ENCODE peak calls at places on chromosomes 6 and 20, in nine cellular contexts. One of them, this sample, is unnamed.

GRCh38 chr6:27864906-27865883 is 47.0 kb downstream of the OR2B2 start:
- DNase-seq in NCI-H1930: peak
- DNase-seq in psoas muscle: peak
- DNase-seq in NCI-H526: peak
- DNase-seq in lower lobe of right lung: peak
- DNase-seq in brain microvascular endothelial cell: peak
- DNase-seq in activated naive CD4-positive, alpha-beta T cell: peak
- DNase-seq in D341Med: no peak
- DNase-seq in RPMI8226: peak
- DNase-seq in this sample: peak

GRCh38 chr20:32031007-32031958 is 20.8 kb upstream of the HCK start:
- DNase-seq in psoas muscle: peak
- DNase-seq in NCI-H1930: peak
- DNase-seq in lower lobe of right lung: peak
- DNase-seq in brain microvascular endothelial cell: peak
- DNase-seq in NCI-H526: peak
- DNase-seq in activated naive CD4-positive, alpha-beta T cell: peak
- DNase-seq in D341Med: peak
- DNase-seq in RPMI8226: peak
- DNase-seq in this sample: peak

GRCh38 chr6:147900191-147900830 is 391.8 kb downstream of the SAMD5 start:
- DNase-seq in NCI-H1930: no peak
- DNase-seq in D341Med: no peak
- DNase-seq in lower lobe of right lung: no peak
- DNase-seq in RPMI8226: no peak
- DNase-seq in NCI-H526: no peak
- DNase-seq in activated naive CD4-positive, alpha-beta T cell: no peak
- DNase-seq in psoas muscle: no peak
- DNase-seq in brain microvascular endothelial cell: no peak
- DNase-seq in this sample: no peak

GRCh38 chr6:148867851-148868250 is 121.0 kb downstream of the UST start:
- DNase-seq in NCI-H526: no peak
- DNase-seq in brain microvascular endothelial cell: no peak
- DNase-seq in NCI-H1930: no peak
- DNase-seq in activated naive CD4-positive, alpha-beta T cell: no peak
- DNase-seq in lower lobe of right lung: no peak
- DNase-seq in RPMI8226: no peak
- DNase-seq in psoas muscle: no peak
- DNase-seq in D341Med: no peak
- DNase-seq in this sample: no peak

GRCh38 chr20:39775110-39775509 is 813.0 kb downstream of the DHX35 start:
- DNase-seq in NCI-H1930: no peak
- DNase-seq in lower lobe of right lung: peak
- DNase-seq in NCI-H526: no peak
- DNase-seq in RPMI8226: no peak
- DNase-seq in activated naive CD4-positive, alpha-beta T cell: no peak
- DNase-seq in brain microvascular endothelial cell: peak
- DNase-seq in psoas muscle: peak
- DNase-seq in D341Med: no peak
- DNase-seq in this sample: no peak

GRCh38 chr6:168102093-168102985 is 23.3 kb upstream of the FRMD1 start:
- DNase-seq in brain microvascular endothelial cell: no peak
- DNase-seq in activated naive CD4-positive, alpha-beta T cell: no peak
- DNase-seq in lower lobe of right lung: peak
- DNase-seq in RPMI8226: no peak
- DNase-seq in D341Med: no peak
- DNase-seq in psoas muscle: peak
- DNase-seq in NCI-H1930: no peak
- DNase-seq in NCI-H526: peak
- DNase-seq in this sample: no peak

GRCh38 chr6:39882567-39882953 is 51.7 kb downstream of the MOCS1 start:
- DNase-seq in RPMI8226: no peak
- DNase-seq in activated naive CD4-positive, alpha-beta T cell: no peak
- DNase-seq in D341Med: no peak
- DNase-seq in NCI-H526: no peak
- DNase-seq in NCI-H1930: no peak
- DNase-seq in brain microvascular endothelial cell: peak
- DNase-seq in psoas muscle: peak
- DNase-seq in lower lobe of right lung: no peak
- DNase-seq in this sample: no peak

GRCh38 chr20:43563429-43563828 is 4.6 kb downstream of the SGK2 start:
- DNase-seq in lower lobe of right lung: no peak
- DNase-seq in psoas muscle: no peak
- DNase-seq in D341Med: no peak
- DNase-seq in NCI-H526: no peak
- DNase-seq in NCI-H1930: no peak
- DNase-seq in brain microvascular endothelial cell: no peak
- DNase-seq in activated naive CD4-positive, alpha-beta T cell: no peak
- DNase-seq in RPMI8226: no peak
- DNase-seq in this sample: peak

GRCh38 chr20:17657898-17658647 is 24.0 kb downstream of the RRBP1 start:
- DNase-seq in NCI-H526: no peak
- DNase-seq in RPMI8226: no peak
- DNase-seq in psoas muscle: no peak
- DNase-seq in brain microvascular endothelial cell: no peak
- DNase-seq in D341Med: no peak
- DNase-seq in activated naive CD4-positive, alpha-beta T cell: no peak
- DNase-seq in NCI-H1930: no peak
- DNase-seq in lower lobe of right lung: no peak
- DNase-seq in this sample: no peak

GRCh38 chr6:169832247-169832948 is 81.0 kb downstream of the ERMARD start:
- DNase-seq in NCI-H526: no peak
- DNase-seq in D341Med: no peak
- DNase-seq in lower lobe of right lung: no peak
- DNase-seq in brain microvascular endothelial cell: no peak
- DNase-seq in RPMI8226: no peak
- DNase-seq in psoas muscle: no peak
- DNase-seq in NCI-H1930: no peak
- DNase-seq in activated naive CD4-positive, alpha-beta T cell: no peak
- DNase-seq in this sample: no peak

GRCh38 chr20:1813101-1813529 is 82.1 kb upstream of the SIRPA start:
- DNase-seq in NCI-H526: no peak
- DNase-seq in RPMI8226: no peak
- DNase-seq in NCI-H1930: no peak
- DNase-seq in D341Med: no peak
- DNase-seq in activated naive CD4-positive, alpha-beta T cell: no peak
- DNase-seq in lower lobe of right lung: no peak
- DNase-seq in brain microvascular endothelial cell: peak
- DNase-seq in psoas muscle: peak
- DNase-seq in this sample: no peak

GRCh38 chr6:90898763-90899162 is 311.9 kb upstream of the MAP3K7 start:
- DNase-seq in activated naive CD4-positive, alpha-beta T cell: no peak
- DNase-seq in RPMI8226: no peak
- DNase-seq in brain microvascular endothelial cell: no peak
- DNase-seq in psoas muscle: no peak
- DNase-seq in D341Med: no peak
- DNase-seq in NCI-H1930: no peak
- DNase-seq in NCI-H526: no peak
- DNase-seq in lower lobe of right lung: no peak
- DNase-seq in this sample: no peak

GRCh38 chr20:56796345-56796744 is 167.2 kb downstream of the TFAP2C start:
- DNase-seq in NCI-H1930: no peak
- DNase-seq in lower lobe of right lung: no peak
- DNase-seq in RPMI8226: peak
- DNase-seq in psoas muscle: no peak
- DNase-seq in D341Med: no peak
- DNase-seq in brain microvascular endothelial cell: no peak
- DNase-seq in NCI-H526: no peak
- DNase-seq in activated naive CD4-positive, alpha-beta T cell: no peak
- DNase-seq in this sample: no peak

GRCh38 chr6:70706491-70707123 is 38.9 kb downstream of the SMAP1 start:
- DNase-seq in RPMI8226: peak
- DNase-seq in D341Med: no peak
- DNase-seq in lower lobe of right lung: no peak
- DNase-seq in NCI-H1930: peak
- DNase-seq in activated naive CD4-positive, alpha-beta T cell: no peak
- DNase-seq in NCI-H526: peak
- DNase-seq in brain microvascular endothelial cell: no peak
- DNase-seq in psoas muscle: no peak
- DNase-seq in this sample: peak

GRCh38 chr6:139376054-139376355 is 1.6 kb upstream of the CITED2 start:
- DNase-seq in NCI-H526: no peak
- DNase-seq in brain microvascular endothelial cell: no peak
- DNase-seq in NCI-H1930: no peak
- DNase-seq in psoas muscle: peak
- DNase-seq in lower lobe of right lung: peak
- DNase-seq in activated naive CD4-positive, alpha-beta T cell: no peak
- DNase-seq in D341Med: peak
- DNase-seq in RPMI8226: no peak
- DNase-seq in this sample: no peak

GRCh38 chr20:39876974-39877615 is 811.9 kb downstream of the MAFB start:
- DNase-seq in RPMI8226: no peak
- DNase-seq in brain microvascular endothelial cell: no peak
- DNase-seq in activated naive CD4-positive, alpha-beta T cell: no peak
- DNase-seq in NCI-H1930: no peak
- DNase-seq in psoas muscle: no peak
- DNase-seq in NCI-H526: no peak
- DNase-seq in D341Med: no peak
- DNase-seq in lower lobe of right lung: no peak
- DNase-seq in this sample: no peak

This sample was measured in NAMALWA.